ENCODE peak calls at places on chromosomes 6 and 20, in seven cellular contexts. Y, S, X, T, V, H and N are unnamed samples.

GRCh38 chr6:43128926-43129325 is 42.1 kb upstream of the SRF start:
- DNase-seq in V (no peak), X (no peak), H (no peak), T (no peak), Y (no peak), S (no peak), N (no peak)

GRCh38 chr20:32207626-32208498 is at the start of the genes PLAGL2 and POFUT1:
- DNase-seq in Y (peak), H (peak), X (peak), V (peak), T (peak), S (peak), N (peak)

GRCh38 chr6:29814379-29815117 is 13.1 kb upstream of the HLA-G start:
- DNase-seq in S (no peak), Y (no peak), H (no peak), T (no peak), X (no peak), V (no peak), N (no peak)

GRCh38 chr6:17206566-17207072 is 74.5 kb upstream of the RBM24 start:
- DNase-seq in H (no peak), S (no peak), T (no peak), X (no peak), V (no peak), Y (no peak), N (no peak)

GRCh38 chr6:116682334-116682712 is 1.3 kb downstream of the KPNA5 start:
- DNase-seq in H (peak), Y (peak), X (peak), S (peak), T (peak), V (no peak), N (no peak)

GRCh38 chr6:37547564-37548061 is 47.9 kb upstream of the CCDC167 start:
- DNase-seq in T (no peak), X (peak), Y (no peak), V (no peak), S (no peak), H (peak), N (no peak)

GRCh38 chr6:69867075-69867911 is 937 bp downstream of the COL19A1 start:
- DNase-seq in X (no peak), V (peak), Y (peak), S (no peak), T (peak), H (peak), N (peak)

GRCh38 chr20:20680991-20681508 is 31.4 kb downstream of the RALGAPA2 start:
- DNase-seq in X (no peak), Y (no peak), V (no peak), H (no peak), S (peak), T (no peak), N (no peak)

GRCh38 chr6:15987569-15987968 is 141.3 kb upstream of the MYLIP start:
- DNase-seq in Y (no peak), T (no peak), V (no peak), X (peak), H (no peak), S (no peak), N (no peak)

GRCh38 chr6:133899556-133899955 is 10.6 kb downstream of the TCF21 start:
- DNase-seq in X (no peak), H (no peak), V (no peak), T (no peak), S (no peak), Y (no peak), N (no peak)

GRCh38 chr6:40251609-40252008 is 317.3 kb upstream of the MOCS1 start:
- DNase-seq in X (no peak), T (no peak), S (no peak), H (no peak), V (no peak), Y (no peak), N (no peak)

GRCh38 chr6:166742981-166743380 is 115.9 kb upstream of the RPS6KA2 start:
- DNase-seq in X (no peak), S (no peak), Y (no peak), T (no peak), H (no peak), V (no peak), N (no peak)

GRCh38 chr6:103236923-103237322 is 1622.8 kb downstream of the HACE1 start:
- DNase-seq in S (no peak), Y (no peak), V (no peak), H (no peak), X (peak), T (no peak), N (no peak)

GRCh38 chr6:4585682-4586468 is 190.3 kb upstream of the CDYL start:
- DNase-seq in S (no peak), V (no peak), Y (no peak), X (no peak), T (no peak), H (no peak), N (no peak)